ENCODE peak calls at places on chromosomes 2 and 18, in six cellular contexts. One of them, this sample, is unnamed.

GRCh38 chr2:28565720-28566295 is 69.9 kb downstream of the PLB1 start:
- DNase-seq in A549: no peak
- DNase-seq in endothelial cell of umbilical vein: no peak
- DNase-seq in K562: no peak
- DNase-seq in HepG2: no peak
- DNase-seq in H1: no peak
- DNase-seq in this sample: no peak

GRCh38 chr2:74715880-74716279 is 61.8 kb downstream of the SEMA4F start:
- DNase-seq in H1: no peak
- DNase-seq in A549: no peak
- DNase-seq in K562: no peak
- DNase-seq in endothelial cell of umbilical vein: no peak
- DNase-seq in HepG2: no peak
- DNase-seq in this sample: no peak

GRCh38 chr18:9631814-9632496 is 17.6 kb upstream of the PPP4R1 start:
- DNase-seq in K562: no peak
- DNase-seq in H1: no peak
- DNase-seq in HepG2: no peak
- DNase-seq in A549: peak
- DNase-seq in endothelial cell of umbilical vein: peak
- DNase-seq in this sample: no peak

GRCh38 chr2:111897630-111897923 is 830 bp upstream of the MERTK start:
- DNase-seq in H1: no peak
- DNase-seq in A549: no peak
- DNase-seq in HepG2: no peak
- DNase-seq in endothelial cell of umbilical vein: no peak
- DNase-seq in K562: no peak
- DNase-seq in this sample: no peak

GRCh38 chr2:39243469-39244123 is at the start of gene CDKL4:
- DNase-seq in K562: no peak
- DNase-seq in endothelial cell of umbilical vein: no peak
- DNase-seq in H1: no peak
- DNase-seq in A549: no peak
- DNase-seq in HepG2: no peak
- DNase-seq in this sample: peak

GRCh38 chr2:217953011-217953481 is 49.7 kb downstream of the TNS1 start:
- DNase-seq in HepG2: no peak
- DNase-seq in K562: no peak
- DNase-seq in endothelial cell of umbilical vein: no peak
- DNase-seq in A549: no peak
- DNase-seq in H1: no peak
- DNase-seq in this sample: no peak

GRCh38 chr18:79069792-79070151 is 578 bp downstream of the ATP9B start:
- DNase-seq in K562: no peak
- DNase-seq in HepG2: no peak
- DNase-seq in H1: no peak
- DNase-seq in endothelial cell of umbilical vein: peak
- DNase-seq in A549: no peak
- DNase-seq in this sample: no peak

GRCh38 chr18:47172476-47172875 is 3.7 kb downstream of the IER3IP1 start:
- DNase-seq in A549: no peak
- DNase-seq in K562: no peak
- DNase-seq in HepG2: no peak
- DNase-seq in H1: no peak
- DNase-seq in endothelial cell of umbilical vein: no peak
- DNase-seq in this sample: no peak

GRCh38 chr2:241391892-241392665 is 36.0 kb downstream of the FARP2 start:
- DNase-seq in A549: no peak
- DNase-seq in H1: peak
- DNase-seq in endothelial cell of umbilical vein: peak
- DNase-seq in K562: peak
- DNase-seq in HepG2: peak
- DNase-seq in this sample: peak

GRCh38 chr2:201678442-201678841 is 20.0 kb downstream of the MPP4 start:
- DNase-seq in A549: no peak
- DNase-seq in HepG2: no peak
- DNase-seq in K562: no peak
- DNase-seq in H1: no peak
- DNase-seq in endothelial cell of umbilical vein: no peak
- DNase-seq in this sample: no peak

GRCh38 chr2:187054501-187055319 is 205.7 kb upstream of the ZSWIM2 start:
- DNase-seq in A549: no peak
- DNase-seq in endothelial cell of umbilical vein: peak
- DNase-seq in K562: no peak
- DNase-seq in H1: no peak
- DNase-seq in HepG2: peak
- DNase-seq in this sample: peak

GRCh38 chr2:146323564-146323963 is 1521.3 kb upstream of the ACVR2A start:
- DNase-seq in endothelial cell of umbilical vein: no peak
- DNase-seq in A549: no peak
- DNase-seq in K562: no peak
- DNase-seq in HepG2: no peak
- DNase-seq in H1: no peak
- DNase-seq in this sample: no peak

GRCh38 chr18:74897971-74898657 is 300.4 kb downstream of the ZNF407 start:
- DNase-seq in K562: no peak
- DNase-seq in H1: no peak
- DNase-seq in endothelial cell of umbilical vein: peak
- DNase-seq in HepG2: no peak
- DNase-seq in A549: no peak
- DNase-seq in this sample: no peak

GRCh38 chr2:64998658-64999061 is 9.5 kb downstream of the SLC1A4 start:
- DNase-seq in H1: no peak
- DNase-seq in A549: no peak
- DNase-seq in HepG2: no peak
- DNase-seq in K562: no peak
- DNase-seq in endothelial cell of umbilical vein: peak
- DNase-seq in this sample: no peak

GRCh38 chr18:31557446-31557845 is 34.2 kb upstream of the TTR start:
- DNase-seq in A549: no peak
- DNase-seq in HepG2: no peak
- DNase-seq in endothelial cell of umbilical vein: no peak
- DNase-seq in H1: no peak
- DNase-seq in K562: no peak
- DNase-seq in this sample: peak

GRCh38 chr2:146730882-146731281 is 1113.9 kb upstream of the ACVR2A start:
- DNase-seq in endothelial cell of umbilical vein: no peak
- DNase-seq in H1: no peak
- DNase-seq in HepG2: no peak
- DNase-seq in K562: no peak
- DNase-seq in A549: no peak
- DNase-seq in this sample: no peak

GRCh38 chr2:44746367-44746766 is 195.1 kb upstream of the SIX3 start:
- DNase-seq in A549: no peak
- DNase-seq in HepG2: no peak
- DNase-seq in endothelial cell of umbilical vein: no peak
- DNase-seq in H1: no peak
- DNase-seq in K562: no peak
- DNase-seq in this sample: no peak

GRCh38 chr2:111698743-111699554 is 185.0 kb downstream of the ANAPC1 start:
- DNase-seq in endothelial cell of umbilical vein: peak
- DNase-seq in K562: peak
- DNase-seq in A549: peak
- DNase-seq in HepG2: peak
- DNase-seq in H1: no peak
- DNase-seq in this sample: no peak

GRCh38 chr2:134360750-134361487 is 107.0 kb downstream of the MGAT5 start:
- DNase-seq in H1: no peak
- DNase-seq in A549: no peak
- DNase-seq in HepG2: no peak
- DNase-seq in endothelial cell of umbilical vein: no peak
- DNase-seq in K562: no peak
- DNase-seq in this sample: no peak

GRCh38 chr2:159013103-159013502 is 44.7 kb downstream of the TANC1 start:
- DNase-seq in endothelial cell of umbilical vein: no peak
- DNase-seq in HepG2: no peak
- DNase-seq in A549: no peak
- DNase-seq in H1: no peak
- DNase-seq in K562: no peak
- DNase-seq in this sample: no peak

GRCh38 chr2:63408530-63408929 is 179.7 kb downstream of the WDPCP start:
- DNase-seq in endothelial cell of umbilical vein: no peak
- DNase-seq in K562: no peak
- DNase-seq in H1: no peak
- DNase-seq in A549: no peak
- DNase-seq in HepG2: peak
- DNase-seq in this sample: no peak

GRCh38 chr18:2657788-2658458 is 2.4 kb downstream of the SMCHD1 start:
- DNase-seq in A549: no peak
- DNase-seq in endothelial cell of umbilical vein: peak
- DNase-seq in K562: no peak
- DNase-seq in HepG2: peak
- DNase-seq in H1: no peak
- DNase-seq in this sample: no peak

GRCh38 chr2:10834300-10834699 is 21.7 kb upstream of the PDIA6 start:
- DNase-seq in H1: no peak
- DNase-seq in endothelial cell of umbilical vein: no peak
- DNase-seq in A549: no peak
- DNase-seq in HepG2: no peak
- DNase-seq in K562: no peak
- DNase-seq in this sample: no peak

GRCh38 chr2:105757361-105757933 is 12.7 kb downstream of the NCK2 start:
- DNase-seq in A549: no peak
- DNase-seq in HepG2: no peak
- DNase-seq in H1: no peak
- DNase-seq in K562: no peak
- DNase-seq in endothelial cell of umbilical vein: no peak
- DNase-seq in this sample: no peak

GRCh38 chr2:105754011-105754410 is 9.3 kb downstream of the NCK2 start:
- DNase-seq in K562: no peak
- DNase-seq in HepG2: no peak
- DNase-seq in H1: no peak
- DNase-seq in endothelial cell of umbilical vein: no peak
- DNase-seq in A549: no peak
- DNase-seq in this sample: no peak

GRCh38 chr2:105756435-105756834 is 11.7 kb downstream of the NCK2 start:
- DNase-seq in endothelial cell of umbilical vein: no peak
- DNase-seq in A549: no peak
- DNase-seq in H1: no peak
- DNase-seq in K562: no peak
- DNase-seq in HepG2: no peak
- DNase-seq in this sample: no peak

GRCh38 chr2:105754999-105755398 is 10.3 kb downstream of the NCK2 start:
- DNase-seq in HepG2: no peak
- DNase-seq in A549: no peak
- DNase-seq in H1: no peak
- DNase-seq in K562: no peak
- DNase-seq in endothelial cell of umbilical vein: no peak
- DNase-seq in this sample: no peak

DNA sequence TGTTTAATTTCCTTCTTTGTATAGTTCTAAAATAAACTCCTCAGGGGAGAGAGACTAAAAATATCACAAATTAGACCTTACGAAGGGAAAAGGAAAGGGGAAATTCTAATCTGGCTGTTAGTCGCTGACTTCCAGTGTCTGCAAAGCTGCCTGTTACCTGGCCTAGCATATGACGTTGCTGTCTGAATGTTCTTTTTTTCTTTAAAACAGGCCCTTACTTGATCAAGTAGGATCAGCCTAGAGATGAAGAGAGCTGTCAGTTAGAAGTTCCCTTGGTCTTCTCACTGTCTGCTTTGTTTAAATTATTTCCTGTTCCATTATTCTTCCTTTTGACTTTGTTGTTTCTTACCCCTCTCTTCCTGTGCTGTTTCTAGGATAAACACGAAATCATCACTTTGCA is 11.2 kb downstream of the NCK2 start:
- DNase-seq in H1: no peak
- DNase-seq in A549: no peak
- DNase-seq in endothelial cell of umbilical vein: peak
- DNase-seq in K562: no peak
- DNase-seq in HepG2: no peak
- DNase-seq in this sample: no peak
- TF ChIP-seq JUN in H1: no peak
- TF ChIP-seq JUN in A549: no peak
- TF ChIP-seq JUN in endothelial cell of umbilical vein: no peak
- TF ChIP-seq JUN in K562: no peak
- TF ChIP-seq JUN in HepG2: no peak
- TF ChIP-seq JUN in this sample: no peak

GRCh38 chr2:185433824-185434223 is 304.8 kb upstream of the FSIP2 start:
- DNase-seq in K562: no peak
- DNase-seq in endothelial cell of umbilical vein: no peak
- DNase-seq in H1: no peak
- DNase-seq in HepG2: no peak
- DNase-seq in A549: no peak
- DNase-seq in this sample: no peak
- TF ChIP-seq JUN in K562: no peak
- TF ChIP-seq JUN in endothelial cell of umbilical vein: no peak
- TF ChIP-seq JUN in H1: no peak
- TF ChIP-seq JUN in HepG2: no peak
- TF ChIP-seq JUN in A549: no peak
- TF ChIP-seq JUN in this sample: no peak

GRCh38 chr2:77552956-77553355 is 30.8 kb upstream of the LRRTM4 start:
- DNase-seq in H1: no peak
- DNase-seq in A549: no peak
- DNase-seq in HepG2: no peak
- DNase-seq in K562: no peak
- DNase-seq in endothelial cell of umbilical vein: no peak
- DNase-seq in this sample: no peak
- TF ChIP-seq JUN in H1: no peak
- TF ChIP-seq JUN in A549: no peak
- TF ChIP-seq JUN in HepG2: no peak
- TF ChIP-seq JUN in K562: no peak
- TF ChIP-seq JUN in endothelial cell of umbilical vein: no peak
- TF ChIP-seq JUN in this sample: no peak

GRCh38 chr2:224776795-224777562 is 60.8 kb upstream of the CCDC195 start:
- DNase-seq in HepG2: no peak
- DNase-seq in A549: no peak
- DNase-seq in H1: no peak
- DNase-seq in K562: no peak
- DNase-seq in endothelial cell of umbilical vein: no peak
- DNase-seq in this sample: no peak

GRCh38 chr2:224777563-224777939 is 61.4 kb upstream of the CCDC195 start:
- DNase-seq in H1: no peak
- DNase-seq in A549: no peak
- DNase-seq in endothelial cell of umbilical vein: no peak
- DNase-seq in HepG2: no peak
- DNase-seq in K562: no peak
- DNase-seq in this sample: no peak

GRCh38 chr2:224772494-224772893 is 56.3 kb upstream of the CCDC195 start:
- DNase-seq in H1: no peak
- DNase-seq in K562: no peak
- DNase-seq in A549: no peak
- DNase-seq in endothelial cell of umbilical vein: no peak
- DNase-seq in HepG2: no peak
- DNase-seq in this sample: no peak

GRCh38 chr2:224775638-224776037 is 59.5 kb upstream of the CCDC195 start:
- DNase-seq in A549: no peak
- DNase-seq in endothelial cell of umbilical vein: no peak
- DNase-seq in K562: no peak
- DNase-seq in HepG2: no peak
- DNase-seq in H1: no peak
- DNase-seq in this sample: no peak

DNA sequence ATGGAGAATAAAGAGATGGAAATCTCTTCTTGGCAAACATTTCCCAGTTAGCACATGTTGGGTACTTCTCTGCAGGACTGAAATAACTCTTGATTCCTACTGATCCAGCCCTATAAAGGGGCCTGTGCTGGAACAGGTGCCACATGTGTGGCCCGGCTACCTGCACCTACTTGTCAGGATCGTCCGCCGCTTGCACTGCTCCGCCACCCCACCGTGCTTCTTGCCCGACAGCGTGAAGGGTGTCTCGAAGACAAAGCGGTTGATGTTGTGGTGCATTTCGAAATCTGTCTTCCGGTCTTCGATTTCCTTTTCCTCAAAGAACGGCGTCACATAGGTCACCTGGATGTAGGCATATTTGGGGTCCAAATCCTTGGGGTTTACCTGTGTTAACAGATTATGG is 58.6 kb upstream of the CCDC195 start:
- DNase-seq in endothelial cell of umbilical vein: no peak
- DNase-seq in HepG2: no peak
- DNase-seq in A549: no peak
- DNase-seq in K562: no peak
- DNase-seq in H1: no peak
- DNase-seq in this sample: no peak
- TF ChIP-seq JUN in endothelial cell of umbilical vein: no peak
- TF ChIP-seq JUN in HepG2: no peak
- TF ChIP-seq JUN in A549: no peak
- TF ChIP-seq JUN in K562: no peak
- TF ChIP-seq JUN in H1: no peak
- TF ChIP-seq JUN in this sample: no peak

This sample was measured in WTC11.